ENCODE peak calls at places on chromosomes 12 and 14, in nine cellular contexts. Z is A673, C is tibial nerve, Y is lung, T is glutamatergic neuron, P is cardiac muscle cell, K is foreskin fibroblast, D is progenitor cell of endocrine pancreas, A is astrocyte of the spinal cord. G is an unnamed sample.

GRCh38 chr12:15897433-15897832 is 13.7 kb upstream of the DERA start:
- DNase-seq in P (no peak), Z (no peak), K (no peak), D (no peak), C (no peak), T (no peak), Y (no peak), A (no peak), G (no peak)

GRCh38 chr12:26748412-26748740 is 84.6 kb downstream of the ITPR2 start:
- DNase-seq in D (no peak), Z (no peak), T (no peak), K (no peak), C (no peak), A (no peak), Y (no peak), P (no peak), G (no peak)

GRCh38 chr12:27474344-27474743 is 27.8 kb downstream of the SMCO2 start:
- DNase-seq in A (peak; percentile 87), Y (no peak), K (peak; percentile 79), P (no peak), D (no peak), T (no peak), C (no peak), Z (no peak), G (no peak)

GRCh38 chr12:5438671-5439200 is 6.8 kb downstream of the NTF3 start:
- DNase-seq in Z (no peak), T (no peak), D (no peak), K (no peak), Y (no peak), A (no peak), C (no peak), P (no peak), G (no peak)

GRCh38 chr14:37903561-37904191 is 304.0 kb upstream of the SSTR1 start:
- DNase-seq in P (peak; percentile 55), Y (no peak), K (peak; percentile 31), Z (peak; percentile 77), C (no peak), D (no peak), T (peak; percentile 15), A (peak; percentile 60), G (peak; percentile 21)

GRCh38 chr14:51208982-51209381 is 31.1 kb upstream of the TMX1 start:
- DNase-seq in A (no peak), Y (no peak), D (no peak), C (no peak), Z (no peak), T (peak; percentile 20), P (no peak), K (no peak), G (no peak)

GRCh38 chr12:85468356-85469157 is 188.5 kb downstream of the ALX1 start:
- DNase-seq in A (peak; percentile 69), P (peak; percentile 62), D (no peak), Z (peak; percentile 83), Y (peak; percentile 39), K (peak; percentile 18), C (no peak), T (peak; percentile 49), G (peak; percentile 54)

GRCh38 chr14:102525213-102526143 is 15.9 kb upstream of the ANKRD9 start:
- DNase-seq in T (no peak), Y (no peak), K (peak; percentile 41), P (no peak), Z (peak; percentile 93), A (peak; percentile 69), C (no peak), D (no peak), G (no peak)

GRCh38 chr14:95069547-95069946 is 87.8 kb downstream of the DICER1 start:
- DNase-seq in Y (no peak), T (no peak), P (no peak), Z (no peak), A (no peak), C (no peak), K (no peak), D (no peak), G (no peak)

GRCh38 chr12:54300732-54301427 is at the start of gene NFE2:
- DNase-seq in A (peak; percentile 70), K (peak; percentile 72), C (no peak), Y (peak; percentile 71), Z (no peak), D (peak; percentile 76), T (peak; percentile 80), P (peak; percentile 85), G (peak; percentile 87)

GRCh38 chr12:12357697-12358476 is 1.0 kb downstream of the BORCS5 start:
- DNase-seq in T (no peak), D (no peak), A (peak; percentile 36), K (peak; percentile 21), P (no peak), C (no peak), Z (peak; percentile 66), Y (no peak), G (no peak)

GRCh38 chr14:38316922-38317321 is 61.0 kb upstream of the CLEC14A start:
- DNase-seq in P (no peak), Z (no peak), T (no peak), C (no peak), K (no peak), A (no peak), D (no peak), Y (no peak), G (no peak)

GRCh38 chr14:69154779-69155178 is 1.9 kb upstream of the DCAF5 start:
- DNase-seq in A (no peak), K (no peak), Y (peak; percentile 40), C (no peak), Z (peak; percentile 50), D (no peak), P (peak; percentile 48), T (no peak), G (no peak)

GRCh38 chr12:104321949-104322348 is 18.4 kb downstream of the EID3 start:
- DNase-seq in C (no peak), P (no peak), Y (no peak), K (no peak), T (no peak), A (no peak), D (no peak), Z (no peak), G (no peak)

GRCh38 chr14:23538049-23538718 is 13.4 kb downstream of the ZFHX2 start:
- DNase-seq in C (no peak), Z (no peak), P (no peak), Y (no peak), K (no peak), D (no peak), T (no peak), A (no peak), G (no peak)

GRCh38 chr12:53097207-53097563 is 282 bp upstream of the IGFBP6 start:
- DNase-seq in D (no peak), T (no peak), C (no peak), P (no peak), Y (no peak), A (peak; percentile 24), K (peak; percentile 40), Z (peak; percentile 15), G (no peak)

GRCh38 chr14:85175556-85175955 is 354.4 kb upstream of the FLRT2 start:
- DNase-seq in C (no peak), Z (no peak), P (no peak), A (no peak), D (no peak), Y (no peak), K (peak; percentile 9), T (no peak), G (no peak)

GRCh38 chr12:71201136-71201679 is 43.4 kb upstream of the TSPAN8 start:
- DNase-seq in Z (peak; percentile 40), A (no peak), D (no peak), C (no peak), P (no peak), T (no peak), K (no peak), Y (no peak), G (no peak)

DNA sequence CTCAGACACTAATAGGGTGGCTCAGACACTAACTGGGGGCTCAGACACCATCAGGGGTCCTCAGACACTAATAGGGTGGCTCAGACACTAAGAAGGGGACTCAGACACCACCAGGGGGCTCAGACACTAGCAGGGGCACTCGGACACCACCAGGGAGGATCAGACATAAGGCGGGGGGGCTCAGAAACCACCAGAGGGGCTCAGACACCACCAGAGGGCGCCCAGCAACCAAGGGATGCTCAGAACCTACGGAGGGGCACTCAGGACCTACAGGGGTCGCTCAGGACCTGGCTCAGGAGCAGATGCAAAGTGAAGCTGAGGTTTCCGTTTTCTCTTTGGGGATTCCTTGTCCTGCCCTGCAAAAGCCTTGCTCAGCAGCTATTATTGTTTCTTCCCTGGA is 448.5 kb downstream of the TMEM121 start:
- DNase-seq in Z (peak; percentile 83), A (no peak), P (no peak), D (no peak), Y (no peak), K (no peak), T (no peak), C (no peak), G (no peak)
- TF ChIP-seq CTCF in Z (peak; percentile 81), A (no peak), P (no peak), D (no peak), Y (peak; percentile 5), K (no peak), T (no peak), C (no peak), G (no peak)

GRCh38 chr12:112524269-112524668 is 105.5 kb downstream of the PTPN11 start:
- DNase-seq in P (no peak), A (no peak), C (no peak), Z (no peak), Y (no peak), D (no peak), K (no peak), T (no peak), G (no peak)

GRCh38 chr12:112523856-112524255 is 105.1 kb downstream of the PTPN11 start:
- DNase-seq in A (no peak), C (no peak), K (no peak), T (no peak), Z (no peak), D (no peak), Y (no peak), P (no peak), G (no peak)

GRCh38 chr12:112527082-112527481 is 108.3 kb downstream of the PTPN11 start:
- DNase-seq in Y (no peak), Z (no peak), D (no peak), A (no peak), K (no peak), C (no peak), P (no peak), T (no peak), G (no peak)

GRCh38 chr12:112525426-112525809 is 106.7 kb downstream of the PTPN11 start:
- DNase-seq in A (no peak), P (no peak), T (no peak), C (no peak), Y (no peak), Z (no peak), K (no peak), D (no peak), G (no peak)

GRCh38 chr12:112524676-112525425 is 106.1 kb downstream of the PTPN11 start:
- DNase-seq in T (no peak), Z (no peak), Y (no peak), P (no peak), K (no peak), D (no peak), C (no peak), A (peak; percentile 40), G (no peak)
- TF ChIP-seq CTCF in T (no peak), Z (no peak), Y (no peak), P (peak; percentile 17), K (no peak), D (peak; percentile 18), C (no peak), A (peak; percentile 8), G (no peak)

GRCh38 chr12:84397279-84397678 is 515.3 kb downstream of the SLC6A15 start:
- DNase-seq in P (no peak), Z (peak; percentile 11), T (no peak), C (no peak), D (no peak), K (no peak), Y (no peak), A (peak; percentile 8), G (no peak)
- TF ChIP-seq CTCF in P (peak; percentile 18), Z (peak; percentile 51), T (no peak), C (no peak), D (peak; percentile 8), K (no peak), Y (no peak), A (no peak), G (no peak)

GRCh38 chr12:100138048-100138907 is 4.4 kb downstream of the BLTP3B start:
- DNase-seq in K (peak; percentile 23), T (no peak), C (no peak), P (peak; percentile 30), Y (no peak), A (peak; percentile 36), D (no peak), Z (peak; percentile 44), G (no peak)
- TF ChIP-seq CTCF in K (no peak), T (no peak), C (peak; percentile 16), P (peak; percentile 44), Y (no peak), A (peak; percentile 51), D (peak; percentile 18), Z (peak; percentile 62), G (no peak)

G was measured in nephron progenitor cell.